ENCODE peak calls at places on chromosome 20, in eight cellular contexts. K is naive B cell; W is CD4-positive, alpha-beta T cell; O is anterior cingulate cortex; H is transverse colon; B is AG08396; J is endothelial cell; C is T-helper 2 cell. N is an unnamed sample.

GRCh38 chr20:38299963-38300362 is 4.0 kb upstream of the BPI start:
- DNase-seq in H (no peak), K (no peak), B (no peak), O (no peak), C (no peak), W (no peak), J (no peak), N (no peak)

GRCh38 chr20:48728042-48728837 is 99.6 kb downstream of the PREX1 start:
- DNase-seq in J (no peak), W (no peak), B (no peak), H (no peak), C (no peak), K (no peak), O (peak; percentile 83), N (no peak)

GRCh38 chr20:12255571-12255970 is 337.9 kb downstream of the BTBD3 start:
- DNase-seq in B (no peak), C (no peak), K (no peak), W (no peak), J (no peak), H (no peak), O (no peak), N (no peak)

GRCh38 chr20:237918-238317 is 10.9 kb downstream of the DEFB129 start:
- DNase-seq in B (no peak), K (no peak), J (no peak), H (no peak), O (no peak), C (peak; percentile 78), W (no peak), N (no peak)

GRCh38 chr20:45893831-45894230 is 2.7 kb downstream of the CTSA start:
- DNase-seq in C (no peak), W (no peak), O (no peak), K (no peak), B (no peak), H (no peak), J (no peak), N (no peak)

GRCh38 chr20:62831854-62832211 is 15.0 kb downstream of the COL9A3 start:
- DNase-seq in O (no peak), C (no peak), J (no peak), B (no peak), H (no peak), K (no peak), W (no peak), N (no peak)

GRCh38 chr20:49987868-49988690 is 5.3 kb downstream of the SNAI1 start:
- DNase-seq in W (no peak), H (no peak), B (no peak), C (no peak), O (no peak), J (no peak), K (no peak), N (no peak)

GRCh38 chr20:36116813-36117441 is 37.6 kb upstream of the EPB41L1 start:
- DNase-seq in K (no peak), O (no peak), W (no peak), J (no peak), C (no peak), B (peak; percentile 80), H (no peak), N (no peak)

GRCh38 chr20:40980106-40980827 is 48.4 kb upstream of the TOP1 start:
- DNase-seq in O (no peak), W (no peak), H (no peak), B (no peak), J (no peak), K (no peak), C (no peak), N (no peak)

GRCh38 chr20:51360451-51361230 is 181.9 kb downstream of the NFATC2 start:
- DNase-seq in K (no peak), O (no peak), B (peak; percentile 83), C (no peak), W (no peak), J (no peak), H (no peak), N (no peak)

GRCh38 chr20:48405909-48406308 is 421.9 kb downstream of the PREX1 start:
- DNase-seq in K (peak; percentile 11), J (peak; percentile 15), B (no peak), H (no peak), C (no peak), W (no peak), O (no peak), N (no peak)

GRCh38 chr20:38855356-38855755 is 49.9 kb downstream of the PPP1R16B start:
- DNase-seq in B (peak; percentile 39), O (no peak), W (no peak), J (no peak), K (no peak), H (no peak), C (no peak), N (no peak)